ENCODE peak calls at places on chromosome 17, in ten cellular contexts. K, B, W, A, D, O, J, Z, M and E are unnamed samples.

GRCh38 chr17:42783778-42784138 is 3.3 kb downstream of the WNK4 start:
- DNase-seq in K (no peak), B (no peak), W (no peak), A (no peak), D (no peak), O (no peak), J (no peak), Z (no peak), M (no peak), E (no peak)

GRCh38 chr17:53391197-53391596 is 431.5 kb upstream of the KIF2B start:
- DNase-seq in K (no peak), B (no peak), W (no peak), A (no peak), D (no peak), O (no peak), J (no peak), Z (no peak), M (no peak), E (no peak)

GRCh38 chr17:32114536-32114935 is 27.8 kb upstream of the RHOT1 start:
- DNase-seq in K (no peak), B (no peak), W (no peak), A (no peak), D (no peak), O (no peak), J (no peak), Z (no peak), M (no peak), E (no peak)

GRCh38 chr17:57675988-57676387 is 69.1 kb downstream of the CCDC182 start:
- DNase-seq in K (no peak), B (no peak), W (no peak), A (no peak), D (no peak), O (no peak), J (no peak), Z (peak), M (no peak), E (no peak)

GRCh38 chr17:2916362-2916928 is 120.2 kb downstream of the RAP1GAP2 start:
- DNase-seq in K (no peak), B (no peak), W (no peak), A (no peak), D (no peak), O (no peak), J (no peak), Z (no peak), M (no peak), E (no peak)

GRCh38 chr17:76240461-76241204 is at the start of gene RNF157:
- DNase-seq in K (peak), B (peak), W (no peak), A (peak), D (peak), O (peak), J (peak), Z (peak), M (peak), E (peak)

GRCh38 chr17:29581583-29582253 is 7.7 kb downstream of the GIT1 start:
- DNase-seq in K (peak), B (no peak), W (no peak), A (no peak), D (no peak), O (no peak), J (no peak), Z (no peak), M (no peak), E (no peak)

GRCh38 chr17:78645421-78646295 is 68.5 kb upstream of the DNAH17 start:
- DNase-seq in K (peak), B (no peak), W (peak), A (no peak), D (peak), O (no peak), J (no peak), Z (peak), M (peak), E (peak)

GRCh38 chr17:12592941-12593340 is 72.7 kb upstream of the MYOCD start:
- DNase-seq in K (no peak), B (no peak), W (no peak), A (no peak), D (no peak), O (no peak), J (no peak), Z (no peak), M (no peak), E (peak)

GRCh38 chr17:82458130-82458884 is at the start of gene NARF:
- DNase-seq in K (peak), B (peak), W (peak), A (peak), D (peak), O (peak), J (peak), Z (peak), M (peak), E (peak)

GRCh38 chr17:66834919-66835454 is at the start of gene CACNG5:
- DNase-seq in K (no peak), B (no peak), W (no peak), A (no peak), D (no peak), O (no peak), J (no peak), Z (no peak), M (no peak), E (peak)

GRCh38 chr17:47257651-47258339 is 4.2 kb downstream of the ITGB3 start:
- DNase-seq in K (no peak), B (no peak), W (no peak), A (no peak), D (no peak), O (no peak), J (peak), Z (no peak), M (no peak), E (no peak)

GRCh38 chr17:28949185-28950016 is 1.9 kb downstream of the PHF12 start:
- DNase-seq in K (peak), B (no peak), W (no peak), A (peak), D (peak), O (peak), J (peak), Z (peak), M (peak), E (peak)

GRCh38 chr17:19531780-19532501 is 1.7 kb upstream of the SLC47A1 start:
- DNase-seq in K (no peak), B (no peak), W (no peak), A (no peak), D (no peak), O (no peak), J (no peak), Z (no peak), M (no peak), E (no peak)

GRCh38 chr17:45129940-45130639 is 2.2 kb downstream of the PLCD3 start:
- DNase-seq in K (no peak), B (no peak), W (no peak), A (no peak), D (no peak), O (no peak), J (no peak), Z (peak), M (no peak), E (no peak)

GRCh38 chr17:68255731-68256538 is 8.1 kb downstream of the AMZ2 start:
- DNase-seq in K (no peak), B (no peak), W (no peak), A (no peak), D (peak), O (no peak), J (no peak), Z (no peak), M (no peak), E (no peak)

GRCh38 chr17:81566461-81567126 is 14.4 kb upstream of the FAAP100 start:
- DNase-seq in K (peak), B (no peak), W (peak), A (no peak), D (no peak), O (no peak), J (peak), Z (peak), M (no peak), E (peak)

GRCh38 chr17:1908699-1909309 is 79.0 kb downstream of the RPA1 start:
- DNase-seq in K (peak), B (peak), W (peak), A (no peak), D (no peak), O (no peak), J (peak), Z (peak), M (peak), E (peak)

GRCh38 chr17:82134101-82134500 is 36.1 kb upstream of the FASN start:
- DNase-seq in K (no peak), B (no peak), W (no peak), A (no peak), D (no peak), O (no peak), J (no peak), Z (no peak), M (no peak), E (no peak)

GRCh38 chr17:53626286-53626685 is 196.4 kb upstream of the KIF2B start:
- DNase-seq in K (no peak), B (no peak), W (peak), A (no peak), D (no peak), O (no peak), J (peak), Z (no peak), M (no peak), E (no peak)

GRCh38 chr17:59105852-59106462 is 723 bp downstream of the TRIM37 start:
- DNase-seq in K (peak), B (peak), W (peak), A (peak), D (peak), O (peak), J (peak), Z (peak), M (peak), E (peak)

GRCh38 chr17:45977976-45978626 is 20.9 kb upstream of the STH start:
- DNase-seq in K (no peak), B (no peak), W (no peak), A (no peak), D (no peak), O (no peak), J (no peak), Z (no peak), M (no peak), E (no peak)

GRCh38 chr17:27460196-27460725 is 4.0 kb downstream of the KSR1 start:
- DNase-seq in K (no peak), B (no peak), W (no peak), A (no peak), D (no peak), O (no peak), J (no peak), Z (no peak), M (no peak), E (no peak)

GRCh38 chr17:66953661-66954060 is 10.8 kb upstream of the CACNG4 start:
- DNase-seq in K (no peak), B (no peak), W (no peak), A (no peak), D (no peak), O (no peak), J (no peak), Z (no peak), M (no peak), E (no peak)

GRCh38 chr17:77098884-77099545 is 41.8 kb upstream of the SEC14L1 start:
- DNase-seq in K (no peak), B (peak), W (no peak), A (no peak), D (peak), O (no peak), J (peak), Z (peak), M (no peak), E (no peak)